ENCODE peak calls at places on chromosome 1, in five cellular contexts. C, L, U, B and W are unnamed samples.

GRCh38 chr1:112719706-112720105 is 4.6 kb upstream of the PPM1J start:
- DNase-seq in C (no peak), L (no peak), U (no peak), B (no peak), W (no peak)

GRCh38 chr1:230390371-230390770 is 35.8 kb downstream of the PGBD5 start:
- DNase-seq in C (no peak), L (no peak), U (no peak), B (no peak), W (no peak)

GRCh38 chr1:165527251-165527650 is 16.5 kb upstream of the LRRC52 start:
- DNase-seq in C (no peak), L (no peak), U (no peak), B (no peak), W (no peak)

GRCh38 chr1:116943438-116943837 is 33.7 kb downstream of the PTGFRN start:
- DNase-seq in C (no peak), L (no peak), U (no peak), B (no peak), W (no peak)

GRCh38 chr1:164576311-164577271 is 17.6 kb downstream of the PBX1 start:
- DNase-seq in C (no peak), L (no peak), U (peak; percentile 68), B (peak; percentile 88), W (no peak)

GRCh38 chr1:111084999-111085398 is 54.9 kb downstream of the DRAM2 start:
- DNase-seq in C (no peak), L (no peak), U (no peak), B (no peak), W (no peak)

GRCh38 chr1:3732747-3733602 is 19.3 kb upstream of the CCDC27 start:
- DNase-seq in C (no peak), L (no peak), U (peak; percentile 83), B (no peak), W (no peak)

GRCh38 chr1:75614455-75615379 is 3.8 kb upstream of the SLC44A5 start:
- DNase-seq in C (peak; percentile 50), L (peak; percentile 19), U (peak; percentile 79), B (peak; percentile 4), W (no peak)

GRCh38 chr1:9653783-9654517 is 2.4 kb downstream of the PIK3CD start:
- DNase-seq in C (no peak), L (no peak), U (no peak), B (no peak), W (no peak)

GRCh38 chr1:225695578-225696332 is 42.8 kb upstream of the ENAH start:
- DNase-seq in C (no peak), L (no peak), U (no peak), B (peak; percentile 38), W (no peak)

GRCh38 chr1:156876281-156876680 is 15.6 kb downstream of the NTRK1 start:
- DNase-seq in C (no peak), L (no peak), U (peak; percentile 78), B (no peak), W (no peak)

GRCh38 chr1:201408176-201408814 is 9.2 kb upstream of the LAD1 start:
- DNase-seq in C (peak; percentile 92), L (peak; percentile 51), U (peak; percentile 98), B (peak; percentile 68), W (peak; percentile 38)

GRCh38 chr1:106181866-106182265 is 874.6 kb upstream of the PRMT6 start:
- DNase-seq in C (no peak), L (no peak), U (no peak), B (no peak), W (no peak)

GRCh38 chr1:94783342-94784264 is 36.6 kb upstream of the SLC44A3 start:
- DNase-seq in C (peak; percentile 89), L (no peak), U (no peak), B (peak; percentile 94), W (no peak)

GRCh38 chr1:53550201-53550741 is 91.1 kb downstream of the DMRTB1 start:
- DNase-seq in C (no peak), L (no peak), U (no peak), B (peak; percentile 51), W (no peak)

GRCh38 chr1:169731446-169731845 is 2.4 kb downstream of the SELE start:
- DNase-seq in C (no peak), L (no peak), U (no peak), B (no peak), W (no peak)

GRCh38 chr1:247448107-247448778 is 9.7 kb downstream of the OR2B11 start:
- DNase-seq in C (peak; percentile 63), L (no peak), U (peak; percentile 71), B (peak; percentile 31), W (no peak)

GRCh38 chr1:240491156-240491555 is 120.8 kb downstream of the GREM2 start:
- DNase-seq in C (no peak), L (no peak), U (no peak), B (peak; percentile 80), W (no peak)

GRCh38 chr1:36419569-36419968 is 21.9 kb upstream of the LSM10 start:
- DNase-seq in C (no peak), L (no peak), U (no peak), B (peak; percentile 66), W (no peak)

GRCh38 chr1:35210306-35211112 is 17.6 kb upstream of the SFPQ start:
- DNase-seq in C (no peak), L (no peak), U (peak; percentile 66), B (no peak), W (no peak)

GRCh38 chr1:38061883-38062328 is 15.3 kb upstream of the POU3F1 start:
- DNase-seq in C (no peak), L (no peak), U (no peak), B (no peak), W (no peak)

GRCh38 chr1:71908871-71909390 is 373.4 kb downstream of the NEGR1 start:
- DNase-seq in C (no peak), L (no peak), U (no peak), B (no peak), W (no peak)

GRCh38 chr1:182348916-182349747 is 42.5 kb downstream of the GLUL start:
- DNase-seq in C (no peak), L (no peak), U (no peak), B (no peak), W (no peak)

GRCh38 chr1:15935056-15935950 is 40.6 kb downstream of the ZBTB17 start:
- DNase-seq in C (peak; percentile 20), L (no peak), U (no peak), B (no peak), W (no peak)

GRCh38 chr1:63813829-63814277 is 40.0 kb downstream of the ROR1 start:
- DNase-seq in C (no peak), L (no peak), U (no peak), B (peak; percentile 70), W (no peak)

GRCh38 chr1:63818567-63819340 is 44.9 kb downstream of the ROR1 start:
- DNase-seq in C (no peak), L (no peak), U (no peak), B (no peak), W (no peak)

GRCh38 chr1:63817700-63818099 is 43.9 kb downstream of the ROR1 start:
- DNase-seq in C (no peak), L (no peak), U (no peak), B (no peak), W (no peak)

GRCh38 chr1:63819795-63820194 is 46.0 kb downstream of the ROR1 start:
- DNase-seq in C (no peak), L (no peak), U (no peak), B (no peak), W (no peak)

DNA sequence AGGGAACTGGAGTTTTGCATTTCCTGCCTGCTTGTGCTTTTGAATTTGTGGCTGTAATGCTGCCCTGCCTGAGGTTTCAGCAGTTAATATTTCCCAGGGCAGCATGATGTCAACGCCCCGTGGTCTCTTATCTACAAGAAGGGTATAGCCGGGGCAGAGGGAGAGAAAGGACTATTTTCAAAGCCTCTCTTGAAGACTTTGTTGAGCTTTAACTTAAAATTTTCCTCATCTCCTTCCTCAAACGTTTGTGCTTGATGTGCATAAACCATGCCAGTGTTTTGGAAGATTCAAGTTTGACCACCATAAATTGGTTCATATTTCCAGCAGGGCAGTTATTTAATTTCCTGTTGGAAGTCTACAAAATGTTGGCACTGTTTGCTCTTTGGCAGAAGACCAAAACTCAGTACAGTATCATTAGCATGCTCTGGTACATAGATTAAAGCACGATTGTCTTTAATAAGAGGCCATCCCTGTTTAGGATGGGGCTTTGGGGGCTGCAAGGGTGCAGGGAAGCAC is 43.4 kb downstream of the ROR1 start:
- DNase-seq in C (peak; percentile 39), L (no peak), U (no peak), B (peak; percentile 33), W (no peak)
- H3K4me1 ChIP-seq in C (peaks cover 67% of the 10 kb centered on the region), L (no peaks in the 10 kb centered on the region), U (peaks cover 12% of the 10 kb centered on the region), B (peaks cover 19% of the 10 kb centered on the region), W (no peaks in the 10 kb centered on the region)

GRCh38 chr1:185262151-185262550 is 54.9 kb downstream of the IVNS1ABP start:
- DNase-seq in C (no peak), L (no peak), U (no peak), B (no peak), W (no peak)

GRCh38 chr1:185260611-185261010 is 56.4 kb downstream of the IVNS1ABP start:
- DNase-seq in C (no peak), L (no peak), U (no peak), B (peak; percentile 11), W (no peak)

GRCh38 chr1:185263780-185264179 is 53.3 kb downstream of the IVNS1ABP start:
- DNase-seq in C (no peak), L (no peak), U (no peak), B (no peak), W (no peak)

GRCh38 chr1:185263292-185263691 is 53.8 kb downstream of the IVNS1ABP start:
- DNase-seq in C (no peak), L (no peak), U (no peak), B (no peak), W (no peak)

GRCh38 chr1:185257947-185258203 is 59.2 kb downstream of the IVNS1ABP start:
- DNase-seq in C (no peak), L (no peak), U (no peak), B (peak; percentile 17), W (no peak)
- H3K4me3 ChIP-seq in C (no peak overlapping the region), L (peak overlapping the region; percentile 39), U (no peak overlapping the region), B (no peak overlapping the region), W (no peak overlapping the region)

GRCh38 chr1:39639333-39640130 is at the start of gene HEYL:
- DNase-seq in C (peak; percentile 69), L (peak; percentile 65), U (peak; percentile 94), B (peak; percentile 19), W (peak; percentile 24)

GRCh38 chr1:39642796-39643195 is 3.4 kb upstream of the HEYL start:
- DNase-seq in C (no peak), L (no peak), U (no peak), B (peak; percentile 49), W (no peak)

GRCh38 chr1:39643705-39644104 is 4.3 kb upstream of the HEYL start:
- DNase-seq in C (no peak), L (no peak), U (no peak), B (no peak), W (no peak)

GRCh38 chr1:39638965-39639332 is 494 bp downstream of the HEYL start:
- DNase-seq in C (no peak), L (no peak), U (no peak), B (no peak), W (no peak)

GRCh38 chr1:39640861-39641260 is 1.4 kb upstream of the HEYL start:
- DNase-seq in C (no peak), L (no peak), U (no peak), B (no peak), W (no peak)
- H3K4me1 ChIP-seq in C (peaks cover 13% of the 10 kb centered on the region), L (peaks cover 8% of the 10 kb centered on the region), U (no peaks in the 10 kb centered on the region), B (peaks cover 2% of the 10 kb centered on the region), W (no peaks in the 10 kb centered on the region)

DNA sequence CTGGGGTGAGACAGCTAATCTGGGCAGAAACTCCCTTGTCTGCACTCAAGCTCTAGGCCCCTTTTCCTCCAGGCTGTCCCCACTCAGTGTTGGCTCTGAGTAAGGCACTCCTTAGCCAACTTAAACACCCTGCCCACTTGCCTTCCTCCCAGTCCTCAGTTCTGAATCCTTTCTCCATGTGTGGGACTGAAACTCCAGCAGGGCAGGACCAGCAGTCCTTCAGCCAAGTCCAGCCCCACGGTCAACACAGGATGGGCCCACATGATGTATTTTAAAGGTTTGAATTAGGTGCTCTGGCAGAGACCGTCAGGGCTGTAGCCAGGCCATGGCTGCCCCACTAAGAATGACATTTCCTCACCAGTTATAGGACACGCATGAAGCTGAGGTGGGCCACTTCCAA is 107.8 kb downstream of the EDEM3 start:
- DNase-seq in C (no peak), L (no peak), U (no peak), B (no peak), W (no peak)
- H3K4me3 ChIP-seq in C (no peak overlapping the region), L (no peak overlapping the region), U (no peak overlapping the region), B (no peak overlapping the region), W (no peak overlapping the region)